ENCODE peak calls at places on chromosome 17, in ten cellular contexts. U, S, D, A, Q, G, K, H, X and N are unnamed samples.

GRCh38 chr17:27469256-27469655 is 13.0 kb downstream of the KSR1 start:
- DNase-seq in Q (no peak), G (no peak), X (no peak), H (no peak), D (no peak), S (no peak), A (no peak), U (no peak), K (no peak), N (no peak)

GRCh38 chr17:82435103-82435502 is 15.4 kb downstream of the CYBC1 start:
- DNase-seq in Q (no peak), S (no peak), H (no peak), D (no peak), U (no peak), K (no peak), X (no peak), G (no peak), A (no peak), N (no peak)

GRCh38 chr17:83175551-83176271 is 96.3 kb downstream of the METRNL start:
- DNase-seq in D (no peak), Q (no peak), K (no peak), H (peak; percentile 0), U (no peak), A (peak; percentile 2), G (no peak), X (no peak), S (no peak), N (no peak)

GRCh38 chr17:27635275-27635823 is 4.4 kb downstream of the LGALS9 start:
- DNase-seq in G (no peak), D (no peak), K (no peak), S (no peak), H (no peak), U (no peak), A (no peak), Q (peak; percentile 10), X (no peak), N (no peak)

GRCh38 chr17:42639484-42640474 is 19.3 kb upstream of the TUBG2 start:
- DNase-seq in H (no peak), S (no peak), D (no peak), K (no peak), Q (no peak), G (no peak), A (no peak), U (no peak), X (no peak), N (no peak)

GRCh38 chr17:38981640-38982039 is 14.4 kb upstream of the FBXO47 start:
- DNase-seq in U (no peak), A (no peak), G (no peak), D (no peak), Q (peak; percentile 27), H (no peak), S (no peak), K (no peak), X (no peak), N (no peak)

GRCh38 chr17:13311301-13311700 is 290.4 kb downstream of the HS3ST3A1 start:
- DNase-seq in K (no peak), Q (peak; percentile 74), H (no peak), S (no peak), D (no peak), A (no peak), G (no peak), U (peak; percentile 87), X (no peak), N (no peak)

GRCh38 chr17:66782866-66783265 is 52.1 kb upstream of the CACNG5 start:
- DNase-seq in Q (no peak), X (no peak), A (no peak), G (no peak), D (no peak), S (no peak), U (no peak), H (no peak), K (no peak), N (no peak)

GRCh38 chr17:29197516-29198272 is 17.5 kb upstream of the MYO18A start:
- DNase-seq in A (no peak), S (no peak), G (no peak), U (no peak), Q (no peak), X (no peak), H (no peak), K (no peak), D (no peak), N (no peak)

GRCh38 chr17:40111221-40112128 is 10.3 kb upstream of the MSL1 start:
- DNase-seq in K (peak; percentile 90), U (peak; percentile 55), A (peak; percentile 87), G (peak; percentile 83), H (peak; percentile 95), Q (peak; percentile 90), S (peak; percentile 66), D (peak; percentile 59), X (peak; percentile 89), N (peak; percentile 89)